ENCODE peak calls at places on chromosomes 16 and 17, in four cellular contexts. One of them, this sample, is unnamed.
A peak's percentile ranks its signal among the peaks of the same experiment; 100 is the strongest.

GRCh38 chr16:64276646-64277045 is 845.2 kb downstream of the CDH11 start:
- DNase-seq in HCT116: no peak
- DNase-seq in K562: no peak
- DNase-seq in HepG2: no peak
- DNase-seq in this sample: no peak

GRCh38 chr16:80459331-80459777 is 81.4 kb upstream of the DYNLRB2 start:
- DNase-seq in HepG2: no peak
- DNase-seq in HCT116: no peak
- DNase-seq in K562: no peak
- DNase-seq in this sample: no peak

GRCh38 chr17:9529033-9529748 is 46.4 kb downstream of the STX8 start:
- DNase-seq in HepG2: peak; percentile 7
- DNase-seq in HCT116: no peak
- DNase-seq in K562: peak; percentile 9
- DNase-seq in this sample: no peak

GRCh38 chr16:22937169-22937568 is 123.2 kb downstream of the HS3ST2 start:
- DNase-seq in K562: no peak
- DNase-seq in HCT116: no peak
- DNase-seq in HepG2: no peak
- DNase-seq in this sample: no peak

GRCh38 chr17:64073771-64074703 is 53.6 kb upstream of the ICAM2 start:
- DNase-seq in HepG2: no peak
- DNase-seq in HCT116: no peak
- DNase-seq in K562: no peak
- DNase-seq in this sample: no peak

GRCh38 chr16:89123001-89123830 is 29.6 kb downstream of the ACSF3 start:
- DNase-seq in HCT116: no peak
- DNase-seq in K562: no peak
- DNase-seq in HepG2: no peak
- DNase-seq in this sample: no peak

GRCh38 chr16:78034530-78034929 is 12.2 kb downstream of the CLEC3A start:
- DNase-seq in HepG2: no peak
- DNase-seq in K562: no peak
- DNase-seq in HCT116: no peak
- DNase-seq in this sample: no peak

GRCh38 chr17:38572665-38573365 is 32.9 kb downstream of the SRCIN1 start:
- DNase-seq in HepG2: no peak
- DNase-seq in K562: peak; percentile 44
- DNase-seq in HCT116: no peak
- DNase-seq in this sample: no peak

GRCh38 chr16:88924834-88925539 is 52.0 kb downstream of the CBFA2T3 start:
- DNase-seq in HepG2: peak; percentile 70
- DNase-seq in HCT116: peak; percentile 72
- DNase-seq in K562: peak; percentile 55
- DNase-seq in this sample: no peak

GRCh38 chr17:30091771-30092170 is 24.8 kb upstream of the NSRP1 start:
- DNase-seq in HepG2: no peak
- DNase-seq in HCT116: peak; percentile 10
- DNase-seq in K562: no peak
- DNase-seq in this sample: peak; percentile 48

GRCh38 chr16:74751658-74752057 is 23.0 kb downstream of the FA2H start:
- DNase-seq in HCT116: no peak
- DNase-seq in HepG2: no peak
- DNase-seq in K562: no peak
- DNase-seq in this sample: no peak

GRCh38 chr16:31328322-31329052 is 26.5 kb upstream of the ITGAX start:
- DNase-seq in HCT116: no peak
- DNase-seq in HepG2: no peak
- DNase-seq in K562: no peak
- DNase-seq in this sample: no peak

GRCh38 chr16:10871157-10871991 is 5.6 kb upstream of the CIITA start:
- DNase-seq in HepG2: peak; percentile 28
- DNase-seq in K562: no peak
- DNase-seq in HCT116: peak; percentile 41
- DNase-seq in this sample: no peak

GRCh38 chr16:67703626-67704025 is 15.5 kb downstream of the GFOD2 start:
- DNase-seq in K562: no peak
- DNase-seq in HepG2: no peak
- DNase-seq in HCT116: no peak
- DNase-seq in this sample: no peak

GRCh38 chr17:63774141-63774981 is at the start of gene DDX42:
- DNase-seq in HCT116: no peak
- DNase-seq in HepG2: peak; percentile 64
- DNase-seq in K562: peak; percentile 54
- DNase-seq in this sample: no peak

GRCh38 chr16:66473654-66474519 is 46.8 kb downstream of the BEAN1 start:
- DNase-seq in HepG2: no peak
- DNase-seq in K562: no peak
- DNase-seq in HCT116: no peak
- DNase-seq in this sample: no peak

GRCh38 chr17:45666641-45667040 is 117.5 kb upstream of the CRHR1 start:
- DNase-seq in HCT116: no peak
- DNase-seq in K562: no peak
- DNase-seq in HepG2: no peak
- DNase-seq in this sample: no peak

GRCh38 chr17:44214230-44214494 is 5.3 kb downstream of the UBTF start:
- DNase-seq in HCT116: no peak
- DNase-seq in K562: no peak
- DNase-seq in HepG2: no peak
- DNase-seq in this sample: no peak

GRCh38 chr16:68492501-68493411 is 44.4 kb upstream of the SMPD3 start:
- DNase-seq in HCT116: no peak
- DNase-seq in K562: no peak
- DNase-seq in HepG2: no peak
- DNase-seq in this sample: no peak

GRCh38 chr17:17181666-17182600 is 24.2 kb downstream of the PLD6 start:
- DNase-seq in HCT116: no peak
- DNase-seq in K562: no peak
- DNase-seq in HepG2: no peak
- DNase-seq in this sample: no peak

GRCh38 chr17:72602517-72603345 is 481.9 kb downstream of the SOX9 start:
- DNase-seq in HCT116: peak; percentile 72
- DNase-seq in HepG2: no peak
- DNase-seq in K562: no peak
- DNase-seq in this sample: no peak

GRCh38 chr16:82625066-82625968 is 1.5 kb upstream of the CDH13 start:
- DNase-seq in HepG2: no peak
- DNase-seq in K562: no peak
- DNase-seq in HCT116: no peak
- DNase-seq in this sample: no peak

GRCh38 chr16:3149630-3150345 is 15.0 kb downstream of the ZNF213 start:
- DNase-seq in HepG2: no peak
- DNase-seq in HCT116: no peak
- DNase-seq in K562: peak; percentile 80
- DNase-seq in this sample: no peak

GRCh38 chr17:9200197-9200662 is 178.9 kb downstream of the NTN1 start:
- DNase-seq in HepG2: no peak
- DNase-seq in K562: no peak
- DNase-seq in HCT116: no peak
- DNase-seq in this sample: no peak

GRCh38 chr17:78665952-78666920 is 89.0 kb upstream of the DNAH17 start:
- DNase-seq in K562: peak; percentile 93
- DNase-seq in HCT116: no peak
- DNase-seq in HepG2: peak; percentile 88
- DNase-seq in this sample: no peak

GRCh38 chr17:57403241-57403640 is 146.9 kb downstream of the MSI2 start:
- DNase-seq in HCT116: no peak
- DNase-seq in HepG2: no peak
- DNase-seq in K562: no peak
- DNase-seq in this sample: no peak

DNA sequence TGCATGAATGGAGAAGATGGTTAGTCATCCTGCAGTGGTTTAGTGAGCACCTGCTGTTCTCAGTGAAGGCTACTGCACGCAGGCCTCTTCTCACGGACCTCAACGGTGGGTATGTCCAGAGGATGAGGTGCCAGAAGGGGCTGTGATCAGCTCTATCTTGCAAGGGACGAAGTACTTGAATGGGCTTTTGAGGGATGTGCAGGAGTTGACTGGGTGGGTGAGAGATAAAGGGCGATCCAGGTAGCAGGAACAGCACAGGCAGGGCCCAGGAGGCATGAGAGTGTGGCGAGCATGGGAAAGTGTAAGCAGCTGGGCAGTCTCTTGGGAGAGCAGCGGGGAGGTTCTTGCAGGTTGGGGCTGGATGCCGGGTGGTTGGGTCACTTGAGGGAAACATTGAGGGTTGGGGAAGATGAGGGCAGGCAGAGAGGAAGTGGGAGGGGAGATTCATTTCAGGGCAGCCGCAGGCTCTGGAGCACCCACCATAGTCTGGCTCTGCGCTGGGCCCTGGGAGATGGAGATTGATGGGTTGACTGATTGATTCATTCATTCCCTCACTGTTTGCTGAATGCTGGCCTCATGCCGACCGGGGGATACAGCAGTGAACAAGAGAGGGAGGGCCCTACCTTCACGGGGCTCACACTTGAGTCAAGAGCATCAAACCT is 115.1 kb upstream of the CIBAR2 start:
- DNase-seq in HepG2: no peak
- DNase-seq in HCT116: no peak
- DNase-seq in K562: no peak
- DNase-seq in this sample: no peak
- TF ChIP-seq REST in HepG2: no peak
- TF ChIP-seq REST in HCT116: no peak
- TF ChIP-seq REST in K562: no peak
- TF ChIP-seq REST in this sample: no peak

DNA sequence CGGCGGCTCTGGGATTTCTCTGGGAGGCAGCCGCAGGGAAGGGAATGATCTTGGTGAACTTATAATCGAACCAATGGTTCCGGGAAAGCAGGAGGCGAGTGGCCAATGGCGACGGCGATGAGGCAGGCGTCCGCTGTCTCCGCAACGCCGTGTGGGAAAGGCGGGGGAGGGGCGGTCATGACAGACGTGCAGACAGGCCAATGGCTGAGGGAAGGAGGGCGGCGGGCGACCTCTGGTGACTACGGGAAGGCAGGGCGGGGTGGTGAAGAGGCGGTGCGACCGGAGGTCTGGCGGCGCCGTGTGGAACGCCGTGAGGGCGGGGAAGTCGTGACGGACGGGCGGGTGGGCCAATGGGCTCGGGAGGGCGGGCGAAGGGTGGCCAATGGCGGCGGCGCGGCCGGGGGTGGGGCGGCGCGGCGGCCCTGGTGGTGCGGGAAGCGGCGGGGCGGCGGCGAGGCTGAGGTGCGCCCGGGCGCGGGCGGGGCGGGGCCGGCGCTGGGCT is at the start of gene RAB40C:
- DNase-seq in HCT116: peak; percentile 85
- DNase-seq in HepG2: peak; percentile 93
- DNase-seq in K562: peak; percentile 98
- DNase-seq in this sample: peak; percentile 75
- TF ChIP-seq POLR2AphosphoS5 in HCT116: no peak
- TF ChIP-seq POLR2AphosphoS5 in HepG2: peak; percentile 63
- TF ChIP-seq POLR2AphosphoS5 in K562: no peak
- TF ChIP-seq POLR2AphosphoS5 in this sample: peak; percentile 18

DNA sequence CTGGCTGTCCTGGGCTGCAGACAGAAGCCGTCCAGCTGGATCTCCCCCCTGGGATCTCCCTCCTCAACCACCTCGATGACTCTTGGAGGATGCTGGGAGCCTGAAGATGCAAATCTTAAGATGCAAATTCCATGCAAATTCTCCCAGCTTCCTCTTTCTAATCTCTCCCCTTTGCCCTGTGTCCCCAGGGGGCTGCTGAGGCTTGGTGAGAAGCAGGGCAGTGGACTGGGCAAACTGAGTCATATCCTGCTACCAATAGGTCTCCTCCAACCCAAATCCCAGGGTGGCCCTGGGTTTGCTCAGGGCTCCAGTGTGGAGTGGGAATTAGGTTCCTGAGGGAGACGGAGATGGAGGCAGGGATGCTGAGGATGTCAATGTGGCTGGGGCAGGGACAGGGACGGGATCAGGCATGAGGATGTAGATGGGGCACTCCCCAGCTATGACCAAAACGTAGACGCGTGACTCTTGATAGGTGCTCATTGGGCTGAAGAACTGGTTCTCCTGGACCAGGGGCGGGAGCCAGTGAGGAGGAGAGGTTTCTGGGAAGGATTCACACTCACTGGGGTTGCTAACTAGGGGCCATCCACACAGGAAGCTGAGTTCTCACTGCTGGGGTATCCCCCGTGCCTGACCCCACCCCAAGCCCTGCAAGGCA is 3.6 kb upstream of the ALOX12B start:
- DNase-seq in HCT116: no peak
- DNase-seq in K562: no peak
- DNase-seq in HepG2: no peak
- DNase-seq in this sample: no peak
- TF ChIP-seq TCF7L2 in HCT116: no peak
- TF ChIP-seq TCF7L2 in K562: no peak
- TF ChIP-seq TCF7L2 in HepG2: no peak
- TF ChIP-seq TCF7L2 in this sample: no peak

GRCh38 chr17:68291836-68292688 is 767 bp downstream of the ARSG start:
- DNase-seq in HCT116: peak; percentile 63
- DNase-seq in HepG2: peak; percentile 77
- DNase-seq in K562: peak; percentile 78
- DNase-seq in this sample: no peak

GRCh38 chr17:68289936-68290267 is 1.0 kb downstream of the SLC16A6 start:
- DNase-seq in HCT116: no peak
- DNase-seq in HepG2: no peak
- DNase-seq in K562: no peak
- DNase-seq in this sample: no peak

GRCh38 chr17:68292689-68293040 is 1.4 kb downstream of the ARSG start:
- DNase-seq in HCT116: no peak
- DNase-seq in K562: no peak
- DNase-seq in HepG2: no peak
- DNase-seq in this sample: no peak

GRCh38 chr17:68290268-68290954 is 516 bp downstream of the SLC16A6 start:
- DNase-seq in K562: no peak
- DNase-seq in HCT116: no peak
- DNase-seq in HepG2: no peak
- DNase-seq in this sample: no peak

DNA sequence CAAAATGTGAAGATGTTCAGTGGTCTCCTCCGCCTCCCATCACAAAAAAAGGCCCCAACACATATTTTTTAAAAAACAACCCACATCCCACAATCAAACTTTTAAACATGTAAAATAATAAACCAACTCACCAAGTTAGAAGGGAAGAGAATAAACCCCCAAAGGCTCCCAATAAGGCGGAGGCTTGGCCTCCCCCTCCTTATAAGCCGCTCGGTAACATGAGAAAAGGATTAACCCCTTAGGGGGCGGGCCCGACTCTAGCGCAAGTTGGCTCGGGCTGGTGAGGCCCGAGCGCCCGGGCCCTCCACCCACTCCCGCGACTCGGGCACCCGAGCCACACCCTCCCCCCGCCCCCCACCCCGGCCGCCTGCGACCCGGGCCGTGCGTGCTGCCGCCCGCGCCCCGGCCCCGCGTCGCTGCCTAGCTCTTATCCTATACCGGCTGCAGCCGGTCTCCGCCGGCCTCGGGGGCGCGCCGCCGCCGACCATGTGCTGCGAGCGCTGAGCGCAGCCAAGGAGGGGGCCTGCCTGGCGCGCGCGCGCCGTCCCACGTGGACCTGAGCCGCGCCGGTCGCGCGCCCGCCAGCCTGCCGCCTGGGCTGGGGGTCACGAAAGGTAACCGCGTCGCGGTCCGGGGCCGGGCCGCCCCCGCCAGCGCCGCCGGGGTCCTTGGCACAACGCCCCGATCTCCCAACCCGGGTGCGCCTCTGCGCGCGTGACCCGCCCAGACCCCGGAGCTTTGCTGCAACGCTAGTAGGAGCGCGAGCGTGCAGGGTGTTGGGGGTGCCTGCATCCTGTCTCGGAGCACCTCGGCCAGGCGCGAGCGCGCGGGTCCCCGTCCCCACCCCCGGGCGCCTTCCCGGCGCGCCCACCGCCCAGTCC is at the start of the genes ARSG and SLC16A6:
- DNase-seq in K562: peak; percentile 84
- DNase-seq in HepG2: peak; percentile 78
- DNase-seq in HCT116: peak; percentile 54
- DNase-seq in this sample: no peak
- TF ChIP-seq REST in K562: peak; percentile 39
- TF ChIP-seq REST in HepG2: no peak
- TF ChIP-seq REST in HCT116: no peak
- TF ChIP-seq REST in this sample: no peak

This sample was measured in Panc1.